ENCODE peak calls at places on chromosomes 3 and 15, in five cellular contexts. One of them, this sample, is unnamed.

GRCh38 chr3:4021162-4021561 is 221.9 kb downstream of the LRRN1 start:
- DNase-seq in astrocyte of the cerebellum: no peak
- DNase-seq in GM20000: no peak
- DNase-seq in RCC 7860: no peak
- DNase-seq in CD4-positive, CD25-positive, alpha-beta regulatory T cell: no peak
- DNase-seq in this sample: no peak

GRCh38 chr15:33330931-33331330 is 20.2 kb downstream of the RYR3 start:
- DNase-seq in GM20000: no peak
- DNase-seq in RCC 7860: peak; percentile 58
- DNase-seq in CD4-positive, CD25-positive, alpha-beta regulatory T cell: no peak
- DNase-seq in astrocyte of the cerebellum: no peak
- DNase-seq in this sample: no peak

GRCh38 chr15:29669823-29670222 is 152.4 kb downstream of the TJP1 start:
- DNase-seq in astrocyte of the cerebellum: no peak
- DNase-seq in GM20000: no peak
- DNase-seq in RCC 7860: peak; percentile 66
- DNase-seq in CD4-positive, CD25-positive, alpha-beta regulatory T cell: no peak
- DNase-seq in this sample: no peak

GRCh38 chr3:51381333-51381705 is 3.8 kb upstream of the MANF start:
- DNase-seq in CD4-positive, CD25-positive, alpha-beta regulatory T cell: no peak
- DNase-seq in GM20000: no peak
- DNase-seq in RCC 7860: no peak
- DNase-seq in astrocyte of the cerebellum: no peak
- DNase-seq in this sample: no peak

GRCh38 chr3:48599077-48599501 is 4.0 kb upstream of the COL7A1 start:
- DNase-seq in CD4-positive, CD25-positive, alpha-beta regulatory T cell: no peak
- DNase-seq in astrocyte of the cerebellum: no peak
- DNase-seq in GM20000: no peak
- DNase-seq in RCC 7860: no peak
- DNase-seq in this sample: no peak

GRCh38 chr15:59501531-59502113 is 63.6 kb downstream of the FAM81A start:
- DNase-seq in RCC 7860: peak; percentile 67
- DNase-seq in GM20000: peak; percentile 64
- DNase-seq in CD4-positive, CD25-positive, alpha-beta regulatory T cell: peak; percentile 13
- DNase-seq in astrocyte of the cerebellum: no peak
- DNase-seq in this sample: peak; percentile 46

GRCh38 chr15:82081904-82082810 is 36.3 kb upstream of the MEX3B start:
- DNase-seq in RCC 7860: peak; percentile 94
- DNase-seq in GM20000: no peak
- DNase-seq in astrocyte of the cerebellum: peak; percentile 90
- DNase-seq in CD4-positive, CD25-positive, alpha-beta regulatory T cell: no peak
- DNase-seq in this sample: peak; percentile 94

GRCh38 chr3:183300996-183301562 is 48.0 kb downstream of the B3GNT5 start:
- DNase-seq in RCC 7860: no peak
- DNase-seq in astrocyte of the cerebellum: no peak
- DNase-seq in GM20000: no peak
- DNase-seq in CD4-positive, CD25-positive, alpha-beta regulatory T cell: no peak
- DNase-seq in this sample: no peak

GRCh38 chr3:64303401-64303800 is 78.1 kb upstream of the PRICKLE2 start:
- DNase-seq in RCC 7860: no peak
- DNase-seq in GM20000: no peak
- DNase-seq in CD4-positive, CD25-positive, alpha-beta regulatory T cell: no peak
- DNase-seq in astrocyte of the cerebellum: no peak
- DNase-seq in this sample: no peak

GRCh38 chr15:60814062-60814461 is 335.1 kb upstream of the ICE2 start:
- DNase-seq in CD4-positive, CD25-positive, alpha-beta regulatory T cell: no peak
- DNase-seq in astrocyte of the cerebellum: no peak
- DNase-seq in GM20000: no peak
- DNase-seq in RCC 7860: no peak
- DNase-seq in this sample: no peak

GRCh38 chr3:197366301-197367044 is 68.1 kb upstream of the DLG1 start:
- DNase-seq in RCC 7860: peak; percentile 67
- DNase-seq in CD4-positive, CD25-positive, alpha-beta regulatory T cell: no peak
- DNase-seq in GM20000: no peak
- DNase-seq in astrocyte of the cerebellum: no peak
- DNase-seq in this sample: peak; percentile 90

GRCh38 chr15:74422723-74423442 is 10.9 kb downstream of the SEMA7A start:
- DNase-seq in astrocyte of the cerebellum: no peak
- DNase-seq in GM20000: no peak
- DNase-seq in RCC 7860: peak; percentile 97
- DNase-seq in CD4-positive, CD25-positive, alpha-beta regulatory T cell: no peak
- DNase-seq in this sample: peak; percentile 38

GRCh38 chr3:52453496-52454234 is at the start of gene TNNC1:
- DNase-seq in GM20000: no peak
- DNase-seq in RCC 7860: no peak
- DNase-seq in astrocyte of the cerebellum: no peak
- DNase-seq in CD4-positive, CD25-positive, alpha-beta regulatory T cell: no peak
- DNase-seq in this sample: no peak

GRCh38 chr3:98029083-98029482 is 6.0 kb downstream of the GABRR3 start:
- DNase-seq in astrocyte of the cerebellum: no peak
- DNase-seq in CD4-positive, CD25-positive, alpha-beta regulatory T cell: peak; percentile 58
- DNase-seq in RCC 7860: no peak
- DNase-seq in GM20000: no peak
- DNase-seq in this sample: no peak

GRCh38 chr15:79316864-79317263 is 6.0 kb downstream of the TMED3 start:
- DNase-seq in CD4-positive, CD25-positive, alpha-beta regulatory T cell: no peak
- DNase-seq in GM20000: no peak
- DNase-seq in RCC 7860: no peak
- DNase-seq in astrocyte of the cerebellum: no peak
- DNase-seq in this sample: no peak

GRCh38 chr15:100200287-100200772 is 141.4 kb downstream of the ADAMTS17 start:
- DNase-seq in GM20000: no peak
- DNase-seq in astrocyte of the cerebellum: no peak
- DNase-seq in CD4-positive, CD25-positive, alpha-beta regulatory T cell: no peak
- DNase-seq in RCC 7860: no peak
- DNase-seq in this sample: no peak

GRCh38 chr15:93028632-93029612 is 60.1 kb downstream of the RGMA start:
- DNase-seq in CD4-positive, CD25-positive, alpha-beta regulatory T cell: peak; percentile 18
- DNase-seq in GM20000: no peak
- DNase-seq in astrocyte of the cerebellum: peak; percentile 67
- DNase-seq in RCC 7860: no peak
- DNase-seq in this sample: peak; percentile 20

GRCh38 chr3:30496496-30496966 is 109.9 kb upstream of the TGFBR2 start:
- DNase-seq in RCC 7860: peak; percentile 44
- DNase-seq in GM20000: no peak
- DNase-seq in astrocyte of the cerebellum: peak; percentile 56
- DNase-seq in CD4-positive, CD25-positive, alpha-beta regulatory T cell: no peak
- DNase-seq in this sample: peak; percentile 61

GRCh38 chr3:186502942-186503712 is 41.1 kb downstream of the CRYGS start:
- DNase-seq in astrocyte of the cerebellum: no peak
- DNase-seq in RCC 7860: no peak
- DNase-seq in GM20000: no peak
- DNase-seq in CD4-positive, CD25-positive, alpha-beta regulatory T cell: no peak
- DNase-seq in this sample: no peak

GRCh38 chr15:71261934-71262333 is 146.7 kb downstream of the THSD4 start:
- DNase-seq in GM20000: no peak
- DNase-seq in CD4-positive, CD25-positive, alpha-beta regulatory T cell: no peak
- DNase-seq in RCC 7860: no peak
- DNase-seq in astrocyte of the cerebellum: no peak
- DNase-seq in this sample: no peak

GRCh38 chr3:27431116-27431515 is 53.1 kb downstream of the SLC4A7 start:
- DNase-seq in astrocyte of the cerebellum: peak; percentile 99
- DNase-seq in GM20000: no peak
- DNase-seq in CD4-positive, CD25-positive, alpha-beta regulatory T cell: no peak
- DNase-seq in RCC 7860: peak; percentile 76
- DNase-seq in this sample: peak; percentile 67

GRCh38 chr3:53495518-53496501 is 1.4 kb downstream of the CACNA1D start:
- DNase-seq in astrocyte of the cerebellum: no peak
- DNase-seq in CD4-positive, CD25-positive, alpha-beta regulatory T cell: no peak
- DNase-seq in RCC 7860: no peak
- DNase-seq in GM20000: peak; percentile 58
- DNase-seq in this sample: no peak

GRCh38 chr15:99295840-99296239 is 44.6 kb downstream of the LRRC28 start:
- DNase-seq in GM20000: no peak
- DNase-seq in astrocyte of the cerebellum: no peak
- DNase-seq in RCC 7860: no peak
- DNase-seq in CD4-positive, CD25-positive, alpha-beta regulatory T cell: no peak
- DNase-seq in this sample: no peak

This sample was measured in H4.